ENCODE peak calls at places on chromosomes 1 and 21, in seven cellular contexts. I is NCI-H460; C is activated CD4-positive, alpha-beta T cell treated with anti-CD3 and anti-CD28 coated beads, Interleukin-2, amount 50 U/mL, for 1 hour; E is GM12891; A is stimulated activated CD4-positive, alpha-beta T cell treated with anti-CD3 and anti-CD28 coated beads, Interleukin-1b, Interleukin-23, amount 100 ng/mL, for 4 hours; K is heart left ventricle; F is upper lobe of right lung. N is an unnamed sample.

GRCh38 chr1:23421752-23422312 is 2.7 kb downstream of the TCEA3 start:
- DNase-seq in I (no peak), A (no peak), F (no peak), K (no peak), E (no peak), C (no peak), N (no peak)

GRCh38 chr1:6538958-6539357 is 15.4 kb downstream of the NOL9 start:
- DNase-seq in I (no peak), C (no peak), A (no peak), K (no peak), F (no peak), E (no peak), N (no peak)

GRCh38 chr1:157517026-157517425 is 35.3 kb downstream of the FCRL5 start:
- DNase-seq in A (no peak), E (no peak), I (no peak), F (no peak), C (no peak), K (no peak), N (no peak)

GRCh38 chr1:225824522-225824921 is 14.6 kb downstream of the EPHX1 start:
- DNase-seq in I (no peak), A (no peak), E (no peak), K (no peak), F (no peak), C (no peak), N (no peak)

GRCh38 chr1:46205794-46206193 is 2.7 kb downstream of the LURAP1 start:
- DNase-seq in I (no peak), K (peak; percentile 54), A (no peak), F (no peak), E (no peak), C (no peak), N (no peak)

GRCh38 chr1:37472994-37473393 is 1.4 kb upstream of the ZC3H12A start:
- DNase-seq in I (no peak), A (no peak), C (no peak), K (no peak), F (no peak), E (no peak), N (no peak)

GRCh38 chr1:164695956-164696665 is 137.1 kb downstream of the PBX1 start:
- DNase-seq in E (no peak), A (no peak), I (no peak), C (no peak), K (no peak), F (no peak), N (no peak)

GRCh38 chr1:39427369-39427768 is 64.1 kb upstream of the BMP8A start:
- DNase-seq in I (no peak), K (no peak), A (no peak), E (no peak), C (no peak), F (no peak), N (no peak)

GRCh38 chr21:26199471-26199870 is 28.9 kb upstream of the APP start:
- DNase-seq in F (no peak), C (no peak), K (no peak), I (no peak), A (no peak), E (no peak), N (no peak)

GRCh38 chr1:34115233-34115632 is 49.8 kb downstream of the CSMD2 start:
- DNase-seq in K (no peak), I (no peak), F (no peak), C (no peak), A (no peak), E (no peak), N (no peak)

GRCh38 chr1:33169290-33170055 is 12.4 kb downstream of the TRIM62 start:
- DNase-seq in C (no peak), I (no peak), A (no peak), F (no peak), E (no peak), K (no peak), N (no peak)

GRCh38 chr1:113930499-113931161 is 1.5 kb downstream of the HIPK1 start:
- DNase-seq in A (no peak), F (no peak), C (peak; percentile 70), E (no peak), I (no peak), K (no peak), N (no peak)

GRCh38 chr1:209652873-209653401 is 712 bp upstream of the LAMB3 start:
- DNase-seq in C (peak; percentile 1), K (peak; percentile 91), E (no peak), I (no peak), F (peak; percentile 92), A (peak; percentile 32), N (peak; percentile 66)

GRCh38 chr1:175845985-175846384 is 102.6 kb upstream of the TNR start:
- DNase-seq in I (no peak), K (no peak), F (no peak), A (no peak), C (no peak), E (no peak), N (no peak)

GRCh38 chr1:36516372-36517018 is 33.8 kb upstream of the CSF3R start:
- DNase-seq in I (peak; percentile 45), A (peak; percentile 29), F (peak; percentile 79), K (peak; percentile 60), C (peak; percentile 21), E (peak; percentile 73), N (no peak)

GRCh38 chr1:179061360-179062282 is 20.2 kb upstream of the TOR3A start:
- DNase-seq in C (no peak), K (no peak), I (peak; percentile 33), E (no peak), F (no peak), A (no peak), N (no peak)

GRCh38 chr1:51669191-51669590 is 52.3 kb downstream of the OSBPL9 start:
- DNase-seq in A (no peak), C (no peak), K (no peak), I (peak; percentile 30), E (no peak), F (no peak), N (no peak)

GRCh38 chr1:56068210-56068609 is 511.2 kb downstream of the PLPP3 start:
- DNase-seq in K (no peak), C (no peak), F (no peak), A (no peak), E (no peak), I (no peak), N (no peak)

GRCh38 chr1:186178426-186179043 is 196.5 kb downstream of the TPR start:
- DNase-seq in C (no peak), K (no peak), F (no peak), E (no peak), A (no peak), I (no peak), N (no peak)

GRCh38 chr1:207418336-207418735 is 35.8 kb upstream of the CR2 start:
- DNase-seq in E (no peak), I (no peak), A (no peak), C (no peak), K (no peak), F (no peak), N (no peak)

GRCh38 chr1:112955678-112956502 is at the start of gene SLC16A1:
- DNase-seq in A (peak; percentile 93), C (peak; percentile 85), E (peak; percentile 76), I (peak; percentile 89), F (peak; percentile 91), K (peak; percentile 97), N (peak; percentile 93)

GRCh38 chr1:77556045-77556444 is 126.4 kb downstream of the ZZZ3 start:
- DNase-seq in A (no peak), E (no peak), C (no peak), I (no peak), K (no peak), F (no peak), N (no peak)

N was measured in ovary.